ENCODE peak calls at places on chromosomes 16 and 17, in four cellular contexts. One of them, this sample, is unnamed.
A peak's percentile ranks its signal among the peaks of the same experiment; 100 is the strongest.

GRCh38 chr17:57989011-57989345 is 924 bp upstream of the VEZF1 start:
- DNase-seq in GM12878: no peak
- DNase-seq in HepG2: peak; percentile 78
- DNase-seq in HEK293T: peak; percentile 32
- DNase-seq in this sample: peak; percentile 72

GRCh38 chr16:30096105-30096861 is at the start of gene YPEL3:
- DNase-seq in GM12878: peak; percentile 35
- DNase-seq in HepG2: peak; percentile 80
- DNase-seq in HEK293T: peak; percentile 99
- DNase-seq in this sample: peak; percentile 98

GRCh38 chr16:89335803-89336485 is 118.4 kb downstream of the ZNF778 start:
- DNase-seq in HEK293T: no peak
- DNase-seq in HepG2: no peak
- DNase-seq in GM12878: no peak
- DNase-seq in this sample: no peak

GRCh38 chr17:31678431-31678830 is 180.6 kb downstream of the COPRS start:
- DNase-seq in HEK293T: no peak
- DNase-seq in HepG2: no peak
- DNase-seq in GM12878: no peak
- DNase-seq in this sample: no peak

GRCh38 chr17:37358098-37358829 is 17.5 kb upstream of the C17orf78 start:
- DNase-seq in GM12878: no peak
- DNase-seq in HepG2: peak; percentile 81
- DNase-seq in HEK293T: peak; percentile 36
- DNase-seq in this sample: peak; percentile 71

GRCh38 chr16:88306860-88307545 is 75.8 kb upstream of the ZNF469 start:
- DNase-seq in HepG2: peak; percentile 37
- DNase-seq in GM12878: no peak
- DNase-seq in HEK293T: no peak
- DNase-seq in this sample: no peak

GRCh38 chr17:10357768-10358167 is 15.0 kb downstream of the MYH13 start:
- DNase-seq in GM12878: no peak
- DNase-seq in HEK293T: peak; percentile 39
- DNase-seq in HepG2: no peak
- DNase-seq in this sample: peak; percentile 57

GRCh38 chr17:63445571-63446217 is 412 bp downstream of the CYB561 start:
- DNase-seq in GM12878: no peak
- DNase-seq in HEK293T: peak; percentile 85
- DNase-seq in HepG2: no peak
- DNase-seq in this sample: no peak

GRCh38 chr16:57278494-57278893 is 6.0 kb downstream of the PLLP start:
- DNase-seq in HepG2: no peak
- DNase-seq in GM12878: no peak
- DNase-seq in HEK293T: no peak
- DNase-seq in this sample: no peak

GRCh38 chr17:74952431-74953128 is 16.9 kb downstream of the OTOP3 start:
- DNase-seq in HepG2: no peak
- DNase-seq in HEK293T: no peak
- DNase-seq in GM12878: no peak
- DNase-seq in this sample: no peak

GRCh38 chr17:6969323-6969726 is 26.5 kb upstream of the ALOX12 start:
- DNase-seq in HepG2: peak; percentile 12
- DNase-seq in GM12878: no peak
- DNase-seq in HEK293T: no peak
- DNase-seq in this sample: no peak

GRCh38 chr17:48123111-48123510 is 15.5 kb downstream of the SNX11 start:
- DNase-seq in HEK293T: no peak
- DNase-seq in GM12878: no peak
- DNase-seq in HepG2: no peak
- DNase-seq in this sample: no peak

GRCh38 chr16:85231959-85232358 is 119.7 kb upstream of the CIBAR2 start:
- DNase-seq in GM12878: no peak
- DNase-seq in HepG2: no peak
- DNase-seq in HEK293T: no peak
- DNase-seq in this sample: no peak

GRCh38 chr17:12918132-12918531 is 99.7 kb downstream of the ELAC2 start:
- DNase-seq in HEK293T: no peak
- DNase-seq in GM12878: no peak
- DNase-seq in HepG2: no peak
- DNase-seq in this sample: no peak

GRCh38 chr16:58339452-58339938 is 44.7 kb upstream of the PRSS54 start:
- DNase-seq in HEK293T: peak; percentile 48
- DNase-seq in HepG2: peak; percentile 41
- DNase-seq in GM12878: no peak
- DNase-seq in this sample: no peak

GRCh38 chr16:9139965-9140364 is 48.5 kb downstream of the HAPSTR1 start:
- DNase-seq in GM12878: no peak
- DNase-seq in HEK293T: peak; percentile 48
- DNase-seq in HepG2: peak; percentile 64
- DNase-seq in this sample: peak; percentile 59

GRCh38 chr16:31072540-31073072 is 1.4 kb downstream of the ZNF668 start:
- DNase-seq in HepG2: peak; percentile 27
- DNase-seq in HEK293T: no peak
- DNase-seq in GM12878: no peak
- DNase-seq in this sample: peak; percentile 48

GRCh38 chr17:79251824-79252223 is 177.2 kb downstream of the ENGASE start:
- DNase-seq in GM12878: no peak
- DNase-seq in HepG2: no peak
- DNase-seq in HEK293T: no peak
- DNase-seq in this sample: no peak

GRCh38 chr17:2615882-2616281 is 22.4 kb downstream of the PAFAH1B1 start:
- DNase-seq in HepG2: no peak
- DNase-seq in GM12878: no peak
- DNase-seq in HEK293T: no peak
- DNase-seq in this sample: no peak

GRCh38 chr17:39073353-39073752 is 78.1 kb downstream of the PLXDC1 start:
- DNase-seq in HEK293T: no peak
- DNase-seq in GM12878: no peak
- DNase-seq in HepG2: no peak
- DNase-seq in this sample: no peak

GRCh38 chr17:68291836-68292688 is 767 bp downstream of the ARSG start:
- DNase-seq in GM12878: peak; percentile 70
- DNase-seq in HepG2: peak; percentile 77
- DNase-seq in HEK293T: peak; percentile 74
- DNase-seq in this sample: peak; percentile 74

GRCh38 chr16:84463221-84463620 is 41.2 kb downstream of the MEAK7 start:
- DNase-seq in GM12878: no peak
- DNase-seq in HepG2: no peak
- DNase-seq in HEK293T: no peak
- DNase-seq in this sample: no peak

GRCh38 chr17:63439682-63440081 is 6.4 kb downstream of the CYB561 start:
- DNase-seq in GM12878: no peak
- DNase-seq in HEK293T: no peak
- DNase-seq in HepG2: no peak
- DNase-seq in this sample: no peak

GRCh38 chr17:41190328-41190727 is 641 bp downstream of the KRTAP9-1 start:
- DNase-seq in HEK293T: no peak
- DNase-seq in GM12878: no peak
- DNase-seq in HepG2: no peak
- DNase-seq in this sample: no peak

GRCh38 chr16:2508722-2509400 is 4.9 kb upstream of the ATP6V0C start:
- DNase-seq in GM12878: no peak
- DNase-seq in HEK293T: no peak
- DNase-seq in HepG2: no peak
- DNase-seq in this sample: no peak

GRCh38 chr17:57609125-57609877 is 135.8 kb downstream of the CCDC182 start:
- DNase-seq in GM12878: no peak
- DNase-seq in HepG2: peak; percentile 96
- DNase-seq in HEK293T: no peak
- DNase-seq in this sample: no peak

GRCh38 chr16:67939507-67940435 is 3.1 kb upstream of the PSMB10 start:
- DNase-seq in GM12878: no peak
- DNase-seq in HEK293T: no peak
- DNase-seq in HepG2: no peak
- DNase-seq in this sample: no peak

GRCh38 chr16:66847533-66848057 is 3.4 kb downstream of the CA7 start:
- DNase-seq in HepG2: no peak
- DNase-seq in GM12878: no peak
- DNase-seq in HEK293T: no peak
- DNase-seq in this sample: no peak

GRCh38 chr17:35748323-35748960 is 4.6 kb downstream of the GAS2L2 start:
- DNase-seq in GM12878: no peak
- DNase-seq in HEK293T: no peak
- DNase-seq in HepG2: no peak
- DNase-seq in this sample: no peak

GRCh38 chr16:74224828-74225227 is 71.8 kb upstream of the PSMD7 start:
- DNase-seq in GM12878: no peak
- DNase-seq in HEK293T: no peak
- DNase-seq in HepG2: no peak
- DNase-seq in this sample: no peak

GRCh38 chr16:46673320-46674013 is 15.5 kb downstream of the VPS35 start:
- DNase-seq in GM12878: peak; percentile 27
- DNase-seq in HEK293T: peak; percentile 82
- DNase-seq in HepG2: peak; percentile 79
- DNase-seq in this sample: peak; percentile 82

GRCh38 chr17:42387221-42387657 is 1.0 kb downstream of the STAT3 start:
- DNase-seq in HEK293T: no peak
- DNase-seq in HepG2: peak; percentile 90
- DNase-seq in GM12878: no peak
- DNase-seq in this sample: peak; percentile 27

GRCh38 chr17:4140125-4140524 is 2.7 kb downstream of the ZZEF1 start:
- DNase-seq in GM12878: no peak
- DNase-seq in HEK293T: no peak
- DNase-seq in HepG2: no peak
- DNase-seq in this sample: no peak

GRCh38 chr16:5615868-5616642 is 518.5 kb upstream of the EEF2KMT start:
- DNase-seq in GM12878: no peak
- DNase-seq in HepG2: peak; percentile 35
- DNase-seq in HEK293T: peak; percentile 76
- DNase-seq in this sample: peak; percentile 89

GRCh38 chr16:50839356-50839755 is 97.5 kb downstream of the CYLD start:
- DNase-seq in HepG2: no peak
- DNase-seq in GM12878: no peak
- DNase-seq in HEK293T: no peak
- DNase-seq in this sample: no peak

GRCh38 chr16:50842013-50842505 is 100.2 kb downstream of the CYLD start:
- DNase-seq in HEK293T: no peak
- DNase-seq in HepG2: no peak
- DNase-seq in GM12878: no peak
- DNase-seq in this sample: no peak

GRCh38 chr16:50839920-50840729 is 98.2 kb downstream of the CYLD start:
- DNase-seq in GM12878: no peak
- DNase-seq in HepG2: no peak
- DNase-seq in HEK293T: no peak
- DNase-seq in this sample: no peak

GRCh38 chr16:50842589-50842988 is 100.7 kb downstream of the CYLD start:
- DNase-seq in GM12878: no peak
- DNase-seq in HepG2: no peak
- DNase-seq in HEK293T: no peak
- DNase-seq in this sample: no peak

DNA sequence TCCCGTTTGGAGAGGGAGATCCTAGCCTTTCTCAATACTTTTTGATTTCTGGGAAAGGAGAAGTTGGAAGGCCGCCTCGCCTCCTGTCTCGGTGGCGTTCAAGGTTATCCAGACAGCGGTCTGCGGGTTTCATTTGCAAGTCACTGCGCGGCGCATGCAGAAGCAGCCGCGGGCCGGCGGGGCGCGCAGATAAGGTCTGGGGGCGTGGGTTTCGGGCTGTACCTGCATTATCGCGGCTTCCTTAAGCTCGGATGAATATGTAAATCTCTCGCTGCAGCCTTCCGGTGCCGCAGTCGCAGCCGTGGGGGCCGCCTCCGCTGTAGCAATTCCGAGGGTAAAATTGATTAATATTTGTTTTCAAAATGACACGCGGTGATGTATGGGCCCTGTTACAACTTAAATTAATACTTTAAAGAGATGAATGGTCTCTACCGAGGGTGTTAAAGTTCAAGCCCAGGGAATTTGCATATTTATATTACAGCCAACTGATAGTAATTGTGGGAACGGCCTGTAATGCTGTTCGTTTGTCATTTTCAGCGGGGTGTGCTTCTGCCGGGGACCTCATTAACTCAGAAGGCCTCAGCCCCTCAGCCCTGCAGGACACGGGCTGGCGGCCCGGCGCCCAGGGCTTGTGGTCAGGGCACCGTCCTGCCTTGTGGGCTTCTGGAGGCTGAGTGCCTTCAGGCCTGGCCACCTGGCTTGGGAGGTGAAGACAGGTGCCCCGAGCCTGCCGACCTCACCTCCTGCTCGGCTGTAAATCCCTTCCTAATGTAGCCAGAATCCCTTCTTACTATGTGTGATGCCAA is 99.4 kb downstream of the CYLD start:
- DNase-seq in GM12878: no peak
- DNase-seq in HepG2: no peak
- DNase-seq in HEK293T: no peak
- DNase-seq in this sample: peak; percentile 78
- TF ChIP-seq TARDBP in GM12878: no peak
- TF ChIP-seq TARDBP in HepG2: no peak
- TF ChIP-seq TARDBP in HEK293T: no peak
- TF ChIP-seq TARDBP in this sample: no peak

DNA sequence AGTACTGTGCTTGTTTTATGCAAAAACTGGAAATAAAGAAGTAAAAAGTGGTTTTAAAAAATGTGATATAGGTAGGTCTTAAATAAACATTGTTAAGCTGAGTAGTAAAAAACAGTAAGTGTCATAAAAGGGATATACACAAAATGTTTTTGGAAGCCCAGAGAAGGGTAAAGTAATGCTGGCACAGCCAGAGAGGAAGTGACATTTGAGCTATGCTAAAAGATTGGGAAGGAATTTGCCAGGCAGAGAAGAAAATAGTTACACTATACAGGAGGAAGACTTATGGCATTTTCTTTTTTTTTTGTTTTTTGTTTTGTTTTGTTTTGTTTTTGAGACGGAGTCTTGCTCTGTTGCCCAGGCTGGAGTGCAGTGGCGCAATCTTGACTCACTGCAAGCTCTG is 40.8 kb upstream of the TAOK1 start:
- DNase-seq in HEK293T: no peak
- DNase-seq in HepG2: no peak
- DNase-seq in GM12878: no peak
- DNase-seq in this sample: no peak
- TF ChIP-seq TARDBP in HEK293T: no peak
- TF ChIP-seq TARDBP in HepG2: no peak
- TF ChIP-seq TARDBP in GM12878: no peak
- TF ChIP-seq TARDBP in this sample: no peak

DNA sequence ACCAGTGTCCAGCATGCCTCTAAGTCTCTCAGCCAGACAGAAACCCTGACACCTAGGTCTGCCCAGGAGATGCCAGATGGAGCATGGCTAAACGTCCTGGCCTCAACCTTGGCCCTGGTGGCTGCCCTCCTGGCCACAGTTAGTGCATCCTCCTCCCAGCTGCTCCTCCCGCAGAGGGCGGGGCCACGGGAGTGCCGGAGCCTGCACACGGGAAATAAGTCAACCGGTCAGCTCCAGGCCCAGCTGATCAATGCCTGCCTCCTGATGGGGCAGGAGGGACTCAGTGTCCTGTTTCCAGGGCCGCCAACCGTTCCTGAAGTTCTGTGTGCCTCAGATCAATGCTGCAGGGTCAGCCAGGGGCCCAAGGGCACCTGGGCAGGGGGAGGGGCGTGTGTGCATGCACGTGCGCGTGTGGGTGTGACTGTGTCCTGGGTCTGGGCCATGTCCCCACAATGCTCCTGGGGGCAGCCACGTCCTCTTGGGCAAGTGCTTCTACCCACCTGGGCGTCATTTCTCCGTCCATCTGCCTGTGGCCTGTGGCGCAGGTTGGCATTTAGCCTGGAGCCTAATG is 4.6 kb upstream of the KCNJ12 start:
- DNase-seq in HEK293T: no peak
- DNase-seq in HepG2: no peak
- DNase-seq in GM12878: no peak
- DNase-seq in this sample: no peak
- TF ChIP-seq TARDBP in HEK293T: no peak
- TF ChIP-seq TARDBP in HepG2: no peak
- TF ChIP-seq TARDBP in GM12878: no peak
- TF ChIP-seq TARDBP in this sample: no peak

GRCh38 chr16:694187-694862 is 4.1 kb upstream of the WDR24 start:
- DNase-seq in HEK293T: no peak
- DNase-seq in GM12878: no peak
- DNase-seq in HepG2: no peak
- DNase-seq in this sample: peak; percentile 43
- TF ChIP-seq TARDBP in HEK293T: no peak
- TF ChIP-seq TARDBP in GM12878: no peak
- TF ChIP-seq TARDBP in HepG2: no peak
- TF ChIP-seq TARDBP in this sample: no peak

This sample was measured in K562.